ENCODE peak calls at places on chromosomes 4 and X, in nine cellular contexts. L is IMR-90, C is breast epithelium, R is GM23248, X is ovary, O is SK-N-SH, I is brain microvascular endothelial cell, Z is skeletal muscle cell, H is astrocyte of the spinal cord. G is an unnamed sample.

GRCh38 chr4:123783091-123783765 is 386.6 kb downstream of the SPRY1 start:
- DNase-seq in X (no peak), I (no peak), Z (no peak), H (peak), O (no peak), C (no peak), L (peak), R (peak), G (peak)

GRCh38 chr4:116547632-116548031 is 537.7 kb downstream of the TRAM1L1 start:
- DNase-seq in O (no peak), L (no peak), I (no peak), C (no peak), X (no peak), Z (no peak), H (no peak), R (no peak), G (no peak)

GRCh38 chr4:108149588-108150380 is 18.9 kb downstream of the LEF1 start:
- DNase-seq in R (peak), X (no peak), C (no peak), I (no peak), Z (no peak), H (peak), L (no peak), O (no peak), G (peak)

GRCh38 chr4:41455215-41455614 is 82.7 kb upstream of the LIMCH1 start:
- DNase-seq in Z (no peak), X (no peak), C (no peak), R (no peak), O (no peak), H (no peak), I (no peak), L (no peak), G (no peak)

GRCh38 chr4:127730142-127730913 is at the start of gene SLC25A31:
- DNase-seq in C (no peak), Z (no peak), X (no peak), H (no peak), I (no peak), R (no peak), O (no peak), L (no peak), G (no peak)

GRCh38 chr4:167000141-167000852 is 234.0 kb downstream of the SPOCK3 start:
- DNase-seq in I (no peak), H (no peak), X (no peak), R (no peak), L (no peak), Z (peak), O (no peak), C (no peak), G (no peak)

GRCh38 chr4:165464813-165465381 is 86.1 kb downstream of the CPE start:
- DNase-seq in X (no peak), L (peak), C (no peak), Z (no peak), I (peak), H (peak), R (peak), O (peak), G (no peak)

GRCh38 chr4:66636321-66636720 is 909.0 kb downstream of the CENPC start:
- DNase-seq in R (no peak), O (no peak), Z (no peak), C (no peak), X (no peak), L (no peak), H (no peak), I (no peak), G (no peak)

GRCh38 chr4:76307670-76308014 is 1.1 kb downstream of the STBD1 start:
- DNase-seq in I (no peak), X (peak), O (peak), R (peak), H (no peak), L (no peak), Z (no peak), C (no peak), G (no peak)

GRCh38 chr4:157076578-157076947 is 613 bp downstream of the GLRB start:
- DNase-seq in Z (no peak), R (no peak), O (peak), H (no peak), L (no peak), C (no peak), I (no peak), X (peak), G (no peak)

GRCh38 chrX:6852869-6853268 is 294.6 kb upstream of the STS start:
- DNase-seq in H (no peak), R (no peak), X (no peak), O (no peak), C (no peak), Z (no peak), L (no peak), I (no peak), G (no peak)

GRCh38 chr4:86921608-86922252 is 13.1 kb upstream of the AFF1 start:
- DNase-seq in L (no peak), O (no peak), I (no peak), H (no peak), X (no peak), Z (no peak), R (peak), C (no peak), G (no peak)

GRCh38 chrX:20352935-20353336 is 86.2 kb upstream of the RPS6KA3 start:
- DNase-seq in R (no peak), Z (no peak), C (no peak), H (no peak), X (no peak), O (no peak), I (no peak), L (no peak), G (no peak)

GRCh38 chr4:5009796-5010195 is 9.5 kb downstream of the CYTL1 start:
- DNase-seq in H (no peak), Z (no peak), C (no peak), L (no peak), O (no peak), X (no peak), R (peak), I (no peak), G (no peak)

GRCh38 chrX:89034679-89035078 is 287.7 kb downstream of the CPXCR1 start:
- DNase-seq in H (no peak), L (no peak), I (no peak), Z (no peak), R (no peak), O (no peak), C (no peak), X (no peak), G (no peak)

GRCh38 chr4:8333726-8334460 is 64.3 kb downstream of the HTRA3 start:
- DNase-seq in H (no peak), O (no peak), L (no peak), I (no peak), X (no peak), C (no peak), Z (no peak), R (no peak), G (no peak)

GRCh38 chrX:53262918-53263394 is 18.4 kb downstream of the IQSEC2 start:
- DNase-seq in O (no peak), X (no peak), H (peak), Z (no peak), C (peak), I (peak), R (peak), L (peak), G (no peak)

GRCh38 chr4:6779667-6780565 is 2.6 kb upstream of the KIAA0232 start:
- DNase-seq in C (no peak), H (peak), X (no peak), L (peak), I (no peak), Z (peak), R (peak), O (no peak), G (no peak)
- H3K4me3 ChIP-seq in C (no peak), H (no peak), X (no peak), L (no peak), I (no peak), Z (no peak), R (no peak), O (no peak), G (no peak)

GRCh38 chr4:61202638-61203495 is 2.7 kb downstream of the ADGRL3 start:
- DNase-seq in L (no peak), X (no peak), C (no peak), H (peak), Z (no peak), O (peak), I (peak), R (no peak), G (no peak)
- H3K4me3 ChIP-seq in L (peak), X (peak), C (peak), H (peak), Z (peak), O (no peak), I (peak), R (no peak), G (no peak)

GRCh38 chrX:125533352-125533751 is 213.7 kb downstream of the TEX13C start:
- DNase-seq in L (no peak), I (no peak), C (no peak), H (no peak), Z (no peak), X (no peak), O (no peak), R (no peak), G (no peak)
- H3K4me3 ChIP-seq in L (no peak), I (no peak), C (no peak), H (no peak), Z (no peak), X (no peak), O (no peak), R (no peak), G (no peak)

DNA sequence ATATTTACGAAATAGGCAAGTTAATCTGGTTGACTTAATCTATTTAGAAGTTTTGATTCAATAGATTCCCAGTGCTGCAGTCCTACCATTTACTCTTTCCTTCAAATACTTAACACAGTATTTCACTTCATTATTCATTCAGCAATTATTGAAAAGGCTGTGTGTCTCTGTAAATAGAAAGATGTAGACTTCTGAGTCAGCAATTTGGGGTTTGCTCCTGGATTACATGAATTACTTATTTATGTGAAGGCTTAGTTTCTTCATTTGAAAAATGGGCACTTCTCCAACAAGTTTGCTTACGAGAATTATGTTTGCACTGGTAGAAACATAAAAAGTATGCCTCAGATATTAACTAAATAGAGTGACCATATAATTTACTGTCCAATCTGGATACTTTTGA is 17.4 kb downstream of the ADAM29 start:
- DNase-seq in L (no peak), C (no peak), Z (no peak), X (no peak), O (no peak), R (no peak), H (no peak), I (no peak), G (no peak)
- H3K4me3 ChIP-seq in L (no peak), C (no peak), Z (no peak), X (no peak), O (no peak), R (no peak), H (no peak), I (no peak), G (no peak)